ENCODE peak calls at places on chromosomes 1 and 21, in nine cellular contexts. R, N, J, O, Z, A, Q, L and E are unnamed samples.

GRCh38 chr1:47225430-47226100 is 6.5 kb downstream of the TAL1 start:
- DNase-seq in R (no peak), N (no peak), J (no peak), O (no peak), Z (no peak), A (no peak), Q (no peak), L (no peak), E (peak)

GRCh38 chr1:226624526-226624925 is 76.0 kb downstream of the STUM start:
- DNase-seq in R (no peak), N (peak), J (no peak), O (no peak), Z (no peak), A (no peak), Q (peak), L (no peak), E (no peak)

GRCh38 chr1:99438656-99439055 is 174.4 kb downstream of the PLPPR4 start:
- DNase-seq in R (no peak), N (peak), J (peak), O (no peak), Z (no peak), A (no peak), Q (no peak), L (no peak), E (no peak)

GRCh38 chr1:81607086-81607485 is 193.6 kb upstream of the ADGRL2 start:
- DNase-seq in R (no peak), N (no peak), J (no peak), O (no peak), Z (no peak), A (no peak), Q (no peak), L (no peak), E (no peak)

GRCh38 chr1:8412183-8412831 is 94.4 kb downstream of the SLC45A1 start:
- DNase-seq in R (no peak), N (peak), J (peak), O (no peak), Z (peak), A (no peak), Q (no peak), L (no peak), E (no peak)

GRCh38 chr21:45502006-45502345 is 40.3 kb downstream of the SLC19A1 start:
- DNase-seq in R (no peak), N (no peak), J (no peak), O (no peak), Z (no peak), A (no peak), Q (peak), L (peak), E (no peak)

GRCh38 chr1:76901158-76901767 is 34.0 kb downstream of the ST6GALNAC5 start:
- DNase-seq in R (no peak), N (peak), J (peak), O (peak), Z (peak), A (no peak), Q (no peak), L (no peak), E (peak)

GRCh38 chr1:26994772-26995625 is 1.5 kb downstream of the TRNP1 start:
- DNase-seq in R (no peak), N (no peak), J (no peak), O (no peak), Z (no peak), A (no peak), Q (no peak), L (no peak), E (no peak)

GRCh38 chr1:6427445-6428390 is 3.1 kb downstream of the ESPN start:
- DNase-seq in R (peak), N (no peak), J (no peak), O (peak), Z (no peak), A (no peak), Q (no peak), L (peak), E (no peak)

GRCh38 chr1:103435443-103435842 is 90.1 kb upstream of the RNPC3 start:
- DNase-seq in R (no peak), N (no peak), J (no peak), O (no peak), Z (no peak), A (no peak), Q (no peak), L (no peak), E (no peak)

GRCh38 chr1:214952648-214953047 is 129.9 kb upstream of the KCNK2 start:
- DNase-seq in R (no peak), N (no peak), J (no peak), O (no peak), Z (no peak), A (no peak), Q (no peak), L (no peak), E (no peak)
- TF ChIP-seq CTCF in R (no peak), N (no peak), J (no peak), O (no peak), Z (no peak), A (no peak), Q (no peak), L (no peak), E (peak)

DNA sequence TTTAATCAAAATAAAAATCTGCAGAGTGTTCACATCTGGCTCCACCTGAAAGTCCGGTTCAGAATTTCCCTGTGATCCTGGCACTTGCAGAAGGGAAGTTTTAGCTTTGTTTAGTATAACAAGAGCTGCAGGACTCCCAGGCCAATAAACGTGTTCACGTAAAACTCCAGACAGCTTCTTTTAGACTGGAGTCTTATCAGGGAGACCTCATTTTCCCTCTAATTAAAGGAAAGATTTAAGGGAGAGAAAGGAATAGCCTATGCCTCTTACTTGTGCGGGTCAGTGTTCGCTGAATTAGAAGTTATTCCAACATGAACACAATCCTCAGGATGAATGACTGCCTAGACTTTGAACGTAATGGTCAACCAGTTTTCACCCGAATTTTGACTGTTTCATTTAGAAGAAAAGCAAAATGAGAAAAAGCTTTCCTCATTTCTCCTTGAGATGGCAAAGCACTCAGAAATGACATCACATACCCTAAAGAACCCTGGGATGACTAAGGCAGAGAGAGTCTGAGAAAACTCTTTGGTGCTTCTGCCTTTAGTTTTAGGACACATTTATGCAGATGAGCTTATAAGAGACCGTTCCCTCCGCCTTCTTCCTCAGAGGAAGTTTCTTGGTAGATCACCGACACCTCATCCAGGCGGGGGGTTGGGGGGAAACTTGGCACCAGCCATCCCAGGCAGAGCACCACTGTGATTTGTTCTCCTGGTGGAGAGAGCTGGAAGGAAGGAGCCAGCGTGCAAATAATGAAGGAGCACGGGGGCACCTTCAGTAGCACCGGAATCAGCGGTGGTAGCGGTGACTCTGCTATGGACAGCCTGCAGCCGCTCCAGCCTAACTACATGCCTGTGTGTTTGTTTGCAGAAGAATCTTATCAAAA is 202.1 kb upstream of the SGIP1 start:
- DNase-seq in R (peak), N (peak), J (peak), O (peak), Z (peak), A (peak), Q (peak), L (peak), E (peak)
- TF ChIP-seq CTCF in R (no peak), N (peak), J (peak), O (no peak), Z (peak), A (no peak), Q (no peak), L (no peak), E (peak)

DNA sequence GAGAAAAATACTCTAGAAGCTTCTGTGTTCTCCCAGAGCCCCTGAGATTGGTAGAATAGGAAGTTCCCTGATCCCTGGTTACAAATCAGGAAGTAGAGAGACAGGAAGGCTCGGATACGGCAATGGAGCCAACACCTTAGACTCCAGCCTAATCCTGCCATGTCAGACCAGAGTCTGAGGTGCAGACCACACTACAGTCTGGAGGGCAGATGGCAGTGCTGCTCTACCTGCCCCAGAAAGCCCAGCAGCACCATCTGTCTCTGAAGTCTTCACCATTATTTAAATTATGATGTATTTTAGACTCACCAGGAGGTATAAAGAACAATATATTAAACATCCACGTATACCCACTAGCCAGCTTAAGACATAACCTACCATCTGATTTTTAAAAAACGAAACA is 93.0 kb downstream of the MTR start:
- DNase-seq in R (no peak), N (no peak), J (no peak), O (no peak), Z (no peak), A (no peak), Q (no peak), L (no peak), E (no peak)
- TF ChIP-seq CTCF in R (no peak), N (no peak), J (no peak), O (no peak), Z (no peak), A (no peak), Q (no peak), L (no peak), E (no peak)

GRCh38 chr1:151006331-151007052 is at the start of gene MINDY1:
- DNase-seq in R (peak), N (peak), J (peak), O (peak), Z (peak), A (peak), Q (peak), L (peak), E (peak)
- TF ChIP-seq CTCF in R (peak), N (peak), J (peak), O (peak), Z (peak), A (peak), Q (no peak), L (no peak), E (no peak)

DNA sequence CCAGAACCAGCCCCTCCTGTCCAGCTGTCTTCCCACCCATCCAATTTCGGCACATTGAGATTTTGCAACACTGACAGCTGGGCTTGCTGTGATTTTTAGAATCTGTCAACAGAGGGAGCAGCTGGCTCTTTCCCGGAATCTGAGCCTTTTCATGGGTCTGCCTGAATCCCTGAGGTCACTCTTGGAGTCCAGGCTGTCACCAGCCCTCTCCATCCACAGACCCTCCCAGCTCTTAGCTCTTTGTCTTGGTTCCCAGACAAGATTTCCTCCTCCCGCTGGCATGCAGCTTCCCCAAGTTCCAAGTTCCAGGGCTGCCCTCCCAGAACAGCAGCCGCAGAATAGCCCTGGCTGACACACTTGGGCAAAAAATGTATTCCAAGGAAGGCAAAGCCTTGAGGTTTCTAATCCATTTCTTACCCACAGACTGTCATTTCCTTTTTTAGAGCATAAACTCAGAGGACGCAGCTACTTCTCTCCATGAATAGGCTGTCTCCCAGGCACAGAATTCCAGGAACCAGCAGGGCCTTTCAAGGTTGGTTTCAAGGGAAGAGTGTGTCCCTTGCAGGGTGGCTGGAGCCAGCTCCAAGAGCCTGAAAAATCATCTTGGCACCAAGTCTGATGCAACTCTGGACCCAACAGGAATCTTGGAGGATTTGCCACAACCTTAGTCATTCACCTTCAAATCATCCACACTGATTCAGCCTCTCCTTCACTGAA is 7.1 kb upstream of the TMEM61 start:
- DNase-seq in R (peak), N (peak), J (peak), O (peak), Z (peak), A (no peak), Q (no peak), L (no peak), E (peak)
- TF ChIP-seq CTCF in R (peak), N (peak), J (peak), O (peak), Z (peak), A (no peak), Q (no peak), L (no peak), E (no peak)

GRCh38 chr1:116232989-116233514 is 121.9 kb downstream of the MAB21L3 start:
- DNase-seq in R (no peak), N (no peak), J (peak), O (no peak), Z (peak), A (no peak), Q (no peak), L (no peak), E (no peak)
- TF ChIP-seq CTCF in R (no peak), N (no peak), J (no peak), O (no peak), Z (no peak), A (no peak), Q (no peak), L (no peak), E (no peak)

DNA sequence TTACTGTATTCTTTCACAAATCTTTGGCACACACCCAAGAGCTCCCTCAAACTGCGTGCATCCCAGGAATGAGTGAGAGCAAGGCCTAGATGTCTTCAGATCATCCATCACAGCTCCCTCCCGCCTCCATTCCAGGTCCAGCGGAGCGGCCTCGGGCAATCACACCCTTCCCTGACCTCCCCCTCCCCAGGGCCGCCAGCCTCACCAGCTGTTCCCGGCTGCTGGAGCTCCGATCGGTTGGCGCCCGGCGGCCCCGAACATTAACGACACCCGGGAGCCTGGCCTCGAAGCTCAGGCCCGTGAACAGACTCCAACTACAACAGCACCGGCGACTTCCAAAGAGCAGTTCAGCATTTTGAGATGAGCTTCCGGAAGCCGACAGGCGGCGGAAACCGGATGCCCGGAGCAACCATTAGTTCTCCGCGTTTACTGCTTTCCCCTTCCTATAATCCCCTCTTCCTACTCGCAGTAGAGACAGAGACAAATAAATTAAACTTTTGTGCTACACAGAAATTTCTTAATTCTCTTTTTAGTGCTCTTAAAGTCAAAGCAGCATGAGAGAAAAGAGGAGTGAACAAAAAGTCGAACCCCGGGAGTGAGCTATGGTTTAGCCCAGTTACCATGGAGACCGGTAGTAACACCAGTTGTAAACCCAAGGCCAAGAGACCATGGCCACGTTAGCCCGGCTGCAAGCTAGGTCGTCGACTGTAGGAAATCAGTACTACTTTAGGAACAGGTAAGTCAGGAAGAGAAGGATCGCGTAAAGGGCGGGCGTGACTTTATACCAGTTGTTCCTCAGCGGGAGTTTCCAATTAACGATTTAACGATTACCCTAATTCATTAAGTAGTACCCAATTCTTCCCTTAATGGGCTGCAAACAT is at the start of the genes GPATCH2 and SPATA17:
- DNase-seq in R (peak), N (peak), J (peak), O (peak), Z (peak), A (peak), Q (peak), L (peak), E (peak)
- TF ChIP-seq CTCF in R (peak), N (peak), J (peak), O (peak), Z (no peak), A (no peak), Q (peak), L (no peak), E (no peak)

DNA sequence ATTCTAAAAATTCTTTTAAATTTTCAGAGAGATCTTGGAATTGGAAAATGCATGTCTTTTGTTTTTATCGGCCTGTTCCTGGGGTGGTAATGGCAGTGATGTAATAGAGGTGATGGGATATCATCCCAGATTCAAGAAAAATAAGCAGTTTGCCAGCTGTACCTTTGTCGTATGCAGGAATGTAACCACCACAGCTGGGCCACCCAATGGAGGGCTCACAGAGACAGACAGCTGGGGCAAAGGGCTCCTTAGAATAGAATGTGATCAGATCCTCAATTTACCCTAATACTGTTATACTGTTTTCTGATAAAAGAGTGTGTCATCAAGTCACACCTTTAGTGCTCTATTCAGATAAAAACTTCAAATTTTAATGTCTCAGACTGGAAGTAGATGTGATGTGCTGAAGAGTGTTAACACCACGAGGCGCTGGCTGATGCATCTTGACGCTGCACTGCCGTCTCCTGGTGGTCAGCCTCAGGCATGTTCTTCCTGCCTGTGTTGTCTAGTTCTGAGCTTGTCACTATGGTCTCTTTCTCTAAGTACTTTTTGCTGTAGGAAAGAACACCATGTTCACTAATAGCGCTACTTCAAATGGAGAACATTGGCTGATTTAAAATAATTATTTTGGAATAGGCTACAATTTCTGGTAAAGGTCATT is 78.8 kb downstream of the C1orf21 start:
- DNase-seq in R (no peak), N (no peak), J (peak), O (no peak), Z (peak), A (no peak), Q (no peak), L (no peak), E (no peak)
- TF ChIP-seq CTCF in R (no peak), N (no peak), J (peak), O (no peak), Z (no peak), A (no peak), Q (no peak), L (no peak), E (no peak)

GRCh38 chr1:245173446-245174178 is 18.8 kb downstream of the KIF26B start:
- DNase-seq in R (no peak), N (no peak), J (no peak), O (no peak), Z (no peak), A (no peak), Q (no peak), L (no peak), E (no peak)

GRCh38 chr1:245169391-245169790 is 14.6 kb downstream of the KIF26B start:
- DNase-seq in R (no peak), N (no peak), J (no peak), O (no peak), Z (no peak), A (no peak), Q (no peak), L (no peak), E (no peak)

GRCh38 chr1:245168921-245169320 is 14.1 kb downstream of the KIF26B start:
- DNase-seq in R (no peak), N (no peak), J (no peak), O (no peak), Z (no peak), A (no peak), Q (no peak), L (no peak), E (no peak)

GRCh38 chr1:245172829-245173228 is 18.0 kb downstream of the KIF26B start:
- DNase-seq in R (no peak), N (no peak), J (no peak), O (no peak), Z (no peak), A (no peak), Q (no peak), L (no peak), E (no peak)

GRCh38 chr1:245172026-245172425 is 17.2 kb downstream of the KIF26B start:
- DNase-seq in R (no peak), N (no peak), J (peak), O (no peak), Z (no peak), A (no peak), Q (no peak), L (no peak), E (no peak)
- TF ChIP-seq CTCF in R (no peak), N (no peak), J (no peak), O (no peak), Z (no peak), A (no peak), Q (no peak), L (no peak), E (no peak)